ENCODE peak calls at places on chromosome 14, in five cellular contexts. W, Z, V, B and C are unnamed samples.

GRCh38 chr14:75515631-75515999 is 6.7 kb upstream of the BATF start:
- DNase-seq in W (no peak), Z (no peak), V (no peak), B (no peak), C (no peak)

GRCh38 chr14:99271951-99272668 is at the start of gene BCL11B:
- DNase-seq in W (peak), Z (peak), V (peak), B (peak), C (peak)

GRCh38 chr14:96215845-96216244 is 11.2 kb downstream of the BDKRB2 start:
- DNase-seq in W (no peak), Z (no peak), V (no peak), B (no peak), C (no peak)

GRCh38 chr14:99688629-99689028 is 4.5 kb downstream of the CYP46A1 start:
- DNase-seq in W (no peak), Z (no peak), V (no peak), B (no peak), C (no peak)

GRCh38 chr14:22155582-22155981 is 433.4 kb downstream of the DAD1 start:
- DNase-seq in W (no peak), Z (no peak), V (no peak), B (no peak), C (no peak)

GRCh38 chr14:92560106-92560865 is 46.7 kb downstream of the RIN3 start:
- DNase-seq in W (no peak), Z (no peak), V (no peak), B (no peak), C (no peak)

GRCh38 chr14:45559626-45560025 is 306.6 kb upstream of the MIS18BP1 start:
- DNase-seq in W (no peak), Z (no peak), V (no peak), B (no peak), C (no peak)

GRCh38 chr14:38074754-38075153 is 132.9 kb upstream of the SSTR1 start:
- DNase-seq in W (no peak), Z (no peak), V (no peak), B (no peak), C (no peak)

GRCh38 chr14:105142651-105143450 is 25.7 kb downstream of the JAG2 start:
- DNase-seq in W (no peak), Z (no peak), V (no peak), B (no peak), C (no peak)

GRCh38 chr14:28754209-28754985 is 12.2 kb upstream of the FOXG1 start:
- DNase-seq in W (peak), Z (no peak), V (no peak), B (no peak), C (no peak)

GRCh38 chr14:48096869-48097268 is 421.5 kb upstream of the MDGA2 start:
- DNase-seq in W (no peak), Z (no peak), V (no peak), B (no peak), C (no peak)

GRCh38 chr14:34522496-34522895 is 17.0 kb downstream of the EAPP start:
- DNase-seq in W (no peak), Z (peak), V (no peak), B (no peak), C (no peak)

GRCh38 chr14:59998575-59998974 is 78.6 kb downstream of the LRRC9 start:
- DNase-seq in W (no peak), Z (no peak), V (no peak), B (no peak), C (no peak)

GRCh38 chr14:95255487-95255886 is 64.2 kb downstream of the CLMN start:
- DNase-seq in W (peak), Z (peak), V (no peak), B (peak), C (no peak)

GRCh38 chr14:67533754-67534085 is 630 bp downstream of the PLEKHH1 start:
- DNase-seq in W (peak), Z (no peak), V (no peak), B (no peak), C (no peak)

GRCh38 chr14:75088566-75089373 is 19.3 kb downstream of the ZC2HC1C start:
- DNase-seq in W (peak), Z (no peak), V (no peak), B (no peak), C (peak)

GRCh38 chr14:23095196-23096108 is at the start of gene C14orf119:
- DNase-seq in W (peak), Z (peak), V (no peak), B (peak), C (peak)

GRCh38 chr14:96062506-96062905 is 23.3 kb downstream of the C14orf132 start:
- DNase-seq in W (no peak), Z (no peak), V (no peak), B (peak), C (no peak)

GRCh38 chr14:24135584-24135833 is 485 bp upstream of the PSME1 start:
- DNase-seq in W (no peak), Z (no peak), V (no peak), B (no peak), C (no peak)

GRCh38 chr14:20609215-20610001 is 18.2 kb upstream of the RNASE12 start:
- DNase-seq in W (peak), Z (peak), V (no peak), B (peak), C (no peak)

GRCh38 chr14:95833429-95833828 is 43.2 kb upstream of the TUNAR start:
- DNase-seq in W (no peak), Z (no peak), V (no peak), B (no peak), C (no peak)

GRCh38 chr14:30227436-30227835 is 299.8 kb upstream of the PRKD1 start:
- DNase-seq in W (no peak), Z (no peak), V (no peak), B (no peak), C (no peak)

GRCh38 chr14:77212933-77213656 is 31.5 kb downstream of the TMEM63C start:
- DNase-seq in W (peak), Z (no peak), V (no peak), B (no peak), C (no peak)

GRCh38 chr14:73526036-73526984 is 10.6 kb upstream of the ACOT1 start:
- DNase-seq in W (no peak), Z (no peak), V (no peak), B (no peak), C (no peak)

GRCh38 chr14:102317564-102318248 is 1.8 kb upstream of the ZNF839 start:
- DNase-seq in W (peak), Z (no peak), V (no peak), B (no peak), C (no peak)

GRCh38 chr14:94377866-94378470 is 10.4 kb downstream of the SERPINA1 start:
- DNase-seq in W (no peak), Z (no peak), V (no peak), B (no peak), C (no peak)

GRCh38 chr14:105076805-105077648 is 11.8 kb upstream of the GPR132 start:
- DNase-seq in W (no peak), Z (no peak), V (no peak), B (peak), C (no peak)

GRCh38 chr14:68703093-68703492 is 89.8 kb downstream of the ZFP36L1 start:
- DNase-seq in W (no peak), Z (no peak), V (no peak), B (no peak), C (no peak)